ENCODE peak calls at places on chromosomes 7 and 10, in eight cellular contexts. B is CD4-positive, CD25-positive, alpha-beta regulatory T cell; S is T47D; O is effector CD4-positive, alpha-beta T cell; P is NCI-H2029; J is BJ; R is activated CD8-positive, alpha-beta T cell treated with anti-CD3 and anti-CD28 coated beads for 36 hours; I is astrocyte of the spinal cord. K is an unnamed sample.
A peak's percentile ranks its signal among the peaks of the same experiment; 100 is the strongest.

GRCh38 chr7:607938-608337 is 88.3 kb upstream of the PDGFA start:
- DNase-seq in B (no peak), S (no peak), O (no peak), P (no peak), J (no peak), R (peak; percentile 84), I (no peak), K (no peak)

GRCh38 chr10:70528726-70529362 is 50.3 kb downstream of the PALD1 start:
- DNase-seq in B (no peak), S (peak; percentile 77), O (no peak), P (no peak), J (no peak), R (peak; percentile 16), I (peak; percentile 42), K (no peak)

GRCh38 chr10:4383683-4384082 is 442.3 kb upstream of the AKR1E2 start:
- DNase-seq in B (no peak), S (no peak), O (no peak), P (no peak), J (no peak), R (no peak), I (no peak), K (no peak)

GRCh38 chr7:31814187-31814586 is 127.2 kb downstream of the PPP1R17 start:
- DNase-seq in B (no peak), S (peak; percentile 11), O (no peak), P (no peak), J (no peak), R (no peak), I (peak; percentile 23), K (no peak)

GRCh38 chr7:99504281-99504602 is 220 bp upstream of the ZKSCAN5 start:
- DNase-seq in B (no peak), S (no peak), O (no peak), P (peak; percentile 96), J (no peak), R (no peak), I (no peak), K (no peak)

GRCh38 chr7:116930156-116930913 is 23.0 kb upstream of the ST7 start:
- DNase-seq in B (peak; percentile 62), S (peak; percentile 75), O (peak; percentile 70), P (peak; percentile 68), J (no peak), R (peak; percentile 85), I (peak; percentile 75), K (peak; percentile 71)

GRCh38 chr10:123348721-123349120 is 194.5 kb downstream of the BUB3 start:
- DNase-seq in B (no peak), S (no peak), O (no peak), P (no peak), J (no peak), R (no peak), I (no peak), K (no peak)

GRCh38 chr7:1071731-1072254 is 16.1 kb upstream of the GPER1 start:
- DNase-seq in B (no peak), S (no peak), O (no peak), P (no peak), J (no peak), R (no peak), I (no peak), K (no peak)

GRCh38 chr10:133124357-133125211 is 35.4 kb upstream of the KNDC1 start:
- DNase-seq in B (no peak), S (peak; percentile 45), O (no peak), P (no peak), J (no peak), R (peak; percentile 42), I (no peak), K (no peak)

GRCh38 chr7:151460474-151460855 is 20.5 kb upstream of the CRYGN start:
- DNase-seq in B (no peak), S (no peak), O (no peak), P (no peak), J (no peak), R (no peak), I (no peak), K (no peak)

GRCh38 chr10:124918906-124919305 is 23.0 kb upstream of the ZRANB1 start:
- DNase-seq in B (no peak), S (no peak), O (no peak), P (no peak), J (no peak), R (no peak), I (no peak), K (no peak)

GRCh38 chr10:92091965-92092364 is 168.4 kb downstream of the BTAF1 start:
- DNase-seq in B (no peak), S (no peak), O (no peak), P (no peak), J (no peak), R (no peak), I (no peak), K (no peak)

GRCh38 chr10:10798543-10799192 is 219.0 kb upstream of the CELF2 start:
- DNase-seq in B (no peak), S (no peak), O (no peak), P (no peak), J (no peak), R (no peak), I (no peak), K (no peak)

GRCh38 chr10:17644485-17644964 is 574 bp downstream of the STAM start:
- DNase-seq in B (no peak), S (no peak), O (no peak), P (no peak), J (no peak), R (peak; percentile 24), I (peak; percentile 51), K (no peak)

GRCh38 chr7:20403356-20403755 is 72.7 kb downstream of the ITGB8 start:
- DNase-seq in B (no peak), S (no peak), O (no peak), P (no peak), J (no peak), R (no peak), I (no peak), K (no peak)

GRCh38 chr10:106078796-106079576 is 1085.5 kb downstream of the SORCS1 start:
- DNase-seq in B (no peak), S (no peak), O (no peak), P (no peak), J (no peak), R (no peak), I (peak; percentile 15), K (no peak)

GRCh38 chr10:23419657-23420319 is 19.1 kb upstream of the OTUD1 start:
- DNase-seq in B (no peak), S (no peak), O (no peak), P (peak; percentile 13), J (no peak), R (no peak), I (no peak), K (no peak)

GRCh38 chr10:92038949-92039348 is 115.4 kb downstream of the BTAF1 start:
- DNase-seq in B (no peak), S (no peak), O (no peak), P (no peak), J (no peak), R (no peak), I (no peak), K (no peak)

GRCh38 chr7:30662431-30662939 is 19.8 kb downstream of the CRHR2 start:
- DNase-seq in B (no peak), S (no peak), O (no peak), P (no peak), J (no peak), R (no peak), I (no peak), K (no peak)

GRCh38 chr10:70797840-70798239 is 12.7 kb upstream of the TBATA start:
- DNase-seq in B (no peak), S (no peak), O (no peak), P (no peak), J (no peak), R (no peak), I (no peak), K (no peak)

GRCh38 chr7:100612730-100613446 is 548 bp downstream of the MOSPD3 start:
- DNase-seq in B (no peak), S (no peak), O (no peak), P (no peak), J (no peak), R (peak; percentile 53), I (peak; percentile 5), K (no peak)

GRCh38 chr7:111126987-111127386 is 36.1 kb downstream of the LRRN3 start:
- DNase-seq in B (no peak), S (peak; percentile 1), O (no peak), P (no peak), J (no peak), R (no peak), I (peak; percentile 12), K (no peak)

GRCh38 chr10:114518401-114519305 is 114.4 kb upstream of the AFAP1L2 start:
- DNase-seq in B (no peak), S (peak; percentile 30), O (no peak), P (peak; percentile 43), J (no peak), R (no peak), I (no peak), K (no peak)